ENCODE peak calls at places on chromosomes 11 and 22, in five cellular contexts. One of them, this sample, is unnamed.

GRCh38 chr11:101428918-101429317 is 154.9 kb downstream of the TRPC6 start:
- DNase-seq in HepG2: peak
- DNase-seq in H1: no peak
- DNase-seq in adrenal gland: no peak
- DNase-seq in uterus: no peak
- DNase-seq in this sample: no peak

GRCh38 chr11:7381937-7382336 is 103.4 kb upstream of the OLFML1 start:
- DNase-seq in HepG2: no peak
- DNase-seq in H1: no peak
- DNase-seq in adrenal gland: no peak
- DNase-seq in uterus: no peak
- DNase-seq in this sample: no peak

GRCh38 chr11:34364102-34364501 is 6.3 kb upstream of the ABTB2 start:
- DNase-seq in HepG2: peak
- DNase-seq in H1: no peak
- DNase-seq in adrenal gland: no peak
- DNase-seq in uterus: no peak
- DNase-seq in this sample: no peak

GRCh38 chr11:68545796-68546195 is 85.2 kb downstream of the PPP6R3 start:
- DNase-seq in HepG2: no peak
- DNase-seq in H1: no peak
- DNase-seq in adrenal gland: no peak
- DNase-seq in uterus: no peak
- DNase-seq in this sample: no peak

GRCh38 chr11:6693342-6694228 is 10.4 kb upstream of the MRPL17 start:
- DNase-seq in HepG2: no peak
- DNase-seq in H1: no peak
- DNase-seq in adrenal gland: peak
- DNase-seq in uterus: peak
- DNase-seq in this sample: no peak

GRCh38 chr22:49211176-49211575 is 616.5 kb downstream of the BRD1 start:
- DNase-seq in HepG2: no peak
- DNase-seq in H1: no peak
- DNase-seq in adrenal gland: no peak
- DNase-seq in uterus: peak
- DNase-seq in this sample: peak

GRCh38 chr11:47786373-47786772 is 19.2 kb upstream of the FNBP4 start:
- DNase-seq in HepG2: no peak
- DNase-seq in H1: no peak
- DNase-seq in adrenal gland: peak
- DNase-seq in uterus: no peak
- DNase-seq in this sample: no peak

GRCh38 chr11:5013012-5013411 is 18.4 kb downstream of the OR51L1 start:
- DNase-seq in HepG2: no peak
- DNase-seq in H1: no peak
- DNase-seq in adrenal gland: no peak
- DNase-seq in uterus: no peak
- DNase-seq in this sample: no peak

GRCh38 chr11:114846040-114846791 is 167.9 kb downstream of the NXPE2 start:
- DNase-seq in HepG2: no peak
- DNase-seq in H1: no peak
- DNase-seq in adrenal gland: peak
- DNase-seq in uterus: no peak
- DNase-seq in this sample: no peak

GRCh38 chr22:44380716-44381500 is 68.2 kb upstream of the SHISAL1 start:
- DNase-seq in HepG2: no peak
- DNase-seq in H1: no peak
- DNase-seq in adrenal gland: no peak
- DNase-seq in uterus: no peak
- DNase-seq in this sample: no peak

GRCh38 chr11:2691991-2692841 is 7.6 kb downstream of the KCNQ1OT1 start:
- DNase-seq in HepG2: peak
- DNase-seq in H1: no peak
- DNase-seq in adrenal gland: peak
- DNase-seq in uterus: no peak
- DNase-seq in this sample: peak

GRCh38 chr22:37484115-37485005 is 1.8 kb downstream of the MFNG start:
- DNase-seq in HepG2: no peak
- DNase-seq in H1: no peak
- DNase-seq in adrenal gland: peak
- DNase-seq in uterus: peak
- DNase-seq in this sample: no peak

GRCh38 chr11:78216571-78217287 is 28.0 kb downstream of the USP35 start:
- DNase-seq in HepG2: no peak
- DNase-seq in H1: no peak
- DNase-seq in adrenal gland: no peak
- DNase-seq in uterus: no peak
- DNase-seq in this sample: no peak

GRCh38 chr11:107928767-107929507 is 689 bp downstream of the RAB39A start:
- DNase-seq in HepG2: no peak
- DNase-seq in H1: peak
- DNase-seq in adrenal gland: peak
- DNase-seq in uterus: no peak
- DNase-seq in this sample: no peak

GRCh38 chr11:80815752-80816453 is 1375.1 kb upstream of the TENM4 start:
- DNase-seq in HepG2: no peak
- DNase-seq in H1: no peak
- DNase-seq in adrenal gland: no peak
- DNase-seq in uterus: no peak
- DNase-seq in this sample: no peak

GRCh38 chr11:79108851-79109250 is 332.0 kb downstream of the TENM4 start:
- DNase-seq in HepG2: no peak
- DNase-seq in H1: no peak
- DNase-seq in adrenal gland: no peak
- DNase-seq in uterus: no peak
- DNase-seq in this sample: no peak

GRCh38 chr11:14094481-14095037 is 132.0 kb downstream of the SPON1 start:
- DNase-seq in HepG2: no peak
- DNase-seq in H1: no peak
- DNase-seq in adrenal gland: no peak
- DNase-seq in uterus: no peak
- DNase-seq in this sample: no peak

GRCh38 chr11:90930252-90930651 is 707.4 kb upstream of the CHORDC1 start:
- DNase-seq in HepG2: no peak
- DNase-seq in H1: no peak
- DNase-seq in adrenal gland: no peak
- DNase-seq in uterus: no peak
- DNase-seq in this sample: no peak

GRCh38 chr22:46577361-46578249 is 40.2 kb upstream of the CELSR1 start:
- DNase-seq in HepG2: no peak
- DNase-seq in H1: no peak
- DNase-seq in adrenal gland: peak
- DNase-seq in uterus: no peak
- DNase-seq in this sample: no peak

GRCh38 chr11:440065-441042 is 1.5 kb downstream of the ANO9 start:
- DNase-seq in HepG2: peak
- DNase-seq in H1: no peak
- DNase-seq in adrenal gland: peak
- DNase-seq in uterus: no peak
- DNase-seq in this sample: no peak

GRCh38 chr11:35748644-35749043 is 86.1 kb downstream of the TRIM44 start:
- DNase-seq in HepG2: no peak
- DNase-seq in H1: no peak
- DNase-seq in adrenal gland: no peak
- DNase-seq in uterus: no peak
- DNase-seq in this sample: no peak

GRCh38 chr11:62547691-62548281 is 1.2 kb upstream of the AHNAK start:
- DNase-seq in HepG2: peak
- DNase-seq in H1: no peak
- DNase-seq in adrenal gland: no peak
- DNase-seq in uterus: peak
- DNase-seq in this sample: peak

GRCh38 chr11:2465201-2466068 is 20.6 kb downstream of the KCNQ1 start:
- DNase-seq in HepG2: no peak
- DNase-seq in H1: no peak
- DNase-seq in adrenal gland: peak
- DNase-seq in uterus: no peak
- DNase-seq in this sample: no peak

GRCh38 chr11:131685206-131685605 is 314.8 kb downstream of the NTM start:
- DNase-seq in HepG2: no peak
- DNase-seq in H1: no peak
- DNase-seq in adrenal gland: no peak
- DNase-seq in uterus: no peak
- DNase-seq in this sample: no peak

GRCh38 chr11:58575377-58576020 is at the start of gene LPXN:
- DNase-seq in HepG2: no peak
- DNase-seq in H1: no peak
- DNase-seq in adrenal gland: peak
- DNase-seq in uterus: no peak
- DNase-seq in this sample: no peak

GRCh38 chr22:42320463-42321416 is 50.3 kb upstream of the TCF20 start:
- DNase-seq in HepG2: no peak
- DNase-seq in H1: no peak
- DNase-seq in adrenal gland: no peak
- DNase-seq in uterus: no peak
- DNase-seq in this sample: no peak

GRCh38 chr22:30421695-30422480 is 3.7 kb upstream of the MTFP1 start:
- DNase-seq in HepG2: peak
- DNase-seq in H1: no peak
- DNase-seq in adrenal gland: no peak
- DNase-seq in uterus: no peak
- DNase-seq in this sample: no peak
- TF ChIP-seq POLR2A in HepG2: peak
- TF ChIP-seq POLR2A in H1: no peak
- TF ChIP-seq POLR2A in adrenal gland: no peak
- TF ChIP-seq POLR2A in uterus: no peak
- TF ChIP-seq POLR2A in this sample: no peak

GRCh38 chr11:64080390-64080789 is 44.7 kb downstream of the FLRT1 start:
- DNase-seq in HepG2: no peak
- DNase-seq in H1: no peak
- DNase-seq in adrenal gland: no peak
- DNase-seq in uterus: no peak
- DNase-seq in this sample: no peak

GRCh38 chr11:64078905-64079304 is 43.2 kb downstream of the FLRT1 start:
- DNase-seq in HepG2: no peak
- DNase-seq in H1: no peak
- DNase-seq in adrenal gland: no peak
- DNase-seq in uterus: no peak
- DNase-seq in this sample: no peak

GRCh38 chr11:64083681-64084080 is 48.0 kb downstream of the FLRT1 start:
- DNase-seq in HepG2: no peak
- DNase-seq in H1: no peak
- DNase-seq in adrenal gland: no peak
- DNase-seq in uterus: no peak
- DNase-seq in this sample: no peak

GRCh38 chr11:64084146-64084961 is 48.6 kb downstream of the FLRT1 start:
- DNase-seq in HepG2: no peak
- DNase-seq in H1: no peak
- DNase-seq in adrenal gland: no peak
- DNase-seq in uterus: no peak
- DNase-seq in this sample: no peak

DNA sequence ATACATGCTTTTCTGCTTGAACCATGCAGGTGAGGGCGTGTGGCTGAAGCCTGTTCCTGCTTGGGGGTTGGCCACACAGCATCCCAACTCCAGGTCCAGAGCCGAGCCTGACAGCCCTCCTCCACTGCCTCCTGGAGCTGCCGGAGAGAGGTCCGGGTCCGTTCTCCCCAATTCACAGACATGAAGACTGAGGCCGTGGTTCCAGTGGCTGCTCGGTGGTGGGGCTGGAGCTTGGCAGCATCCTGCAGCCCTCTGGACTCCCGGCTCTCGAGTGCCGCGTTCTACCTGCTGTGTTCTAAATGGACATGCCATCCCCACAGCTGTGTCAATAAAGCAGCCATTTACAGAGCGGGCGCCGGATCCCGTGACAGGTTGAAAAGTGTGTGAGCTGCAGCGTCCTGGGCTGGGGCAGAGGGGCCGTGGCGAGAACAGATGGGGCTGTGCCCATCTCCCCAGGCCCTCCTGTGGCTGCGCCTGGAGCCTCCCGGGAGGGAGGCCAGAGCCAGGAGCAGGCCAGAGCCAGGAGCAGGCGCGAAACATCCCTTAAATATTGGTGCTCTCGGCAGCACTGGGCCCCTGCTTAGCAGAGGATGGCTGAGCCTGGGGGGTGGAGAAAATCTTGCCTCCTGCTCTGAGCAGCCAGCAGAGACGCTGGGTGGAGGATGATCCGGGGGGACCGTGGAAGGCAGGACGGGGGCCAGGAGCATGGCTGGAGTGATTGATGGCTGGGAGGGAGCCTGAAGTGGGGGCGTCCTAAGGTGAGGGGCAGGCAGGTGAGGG is 46.1 kb downstream of the FLRT1 start:
- DNase-seq in HepG2: no peak
- DNase-seq in H1: no peak
- DNase-seq in adrenal gland: no peak
- DNase-seq in uterus: no peak
- DNase-seq in this sample: no peak
- H3K27ac ChIP-seq in HepG2: no peak
- H3K27ac ChIP-seq in H1: no peak
- H3K27ac ChIP-seq in adrenal gland: no peak
- H3K27ac ChIP-seq in uterus: no peak
- H3K27ac ChIP-seq in this sample: no peak

GRCh38 chr11:60776167-60776566 is 9.0 kb upstream of the MS4A10 start:
- DNase-seq in HepG2: no peak
- DNase-seq in H1: no peak
- DNase-seq in adrenal gland: no peak
- DNase-seq in uterus: no peak
- DNase-seq in this sample: no peak
- TF ChIP-seq CTCF in HepG2: no peak
- TF ChIP-seq CTCF in H1: no peak
- TF ChIP-seq CTCF in adrenal gland: no peak
- TF ChIP-seq CTCF in uterus: no peak
- TF ChIP-seq CTCF in this sample: no peak

DNA sequence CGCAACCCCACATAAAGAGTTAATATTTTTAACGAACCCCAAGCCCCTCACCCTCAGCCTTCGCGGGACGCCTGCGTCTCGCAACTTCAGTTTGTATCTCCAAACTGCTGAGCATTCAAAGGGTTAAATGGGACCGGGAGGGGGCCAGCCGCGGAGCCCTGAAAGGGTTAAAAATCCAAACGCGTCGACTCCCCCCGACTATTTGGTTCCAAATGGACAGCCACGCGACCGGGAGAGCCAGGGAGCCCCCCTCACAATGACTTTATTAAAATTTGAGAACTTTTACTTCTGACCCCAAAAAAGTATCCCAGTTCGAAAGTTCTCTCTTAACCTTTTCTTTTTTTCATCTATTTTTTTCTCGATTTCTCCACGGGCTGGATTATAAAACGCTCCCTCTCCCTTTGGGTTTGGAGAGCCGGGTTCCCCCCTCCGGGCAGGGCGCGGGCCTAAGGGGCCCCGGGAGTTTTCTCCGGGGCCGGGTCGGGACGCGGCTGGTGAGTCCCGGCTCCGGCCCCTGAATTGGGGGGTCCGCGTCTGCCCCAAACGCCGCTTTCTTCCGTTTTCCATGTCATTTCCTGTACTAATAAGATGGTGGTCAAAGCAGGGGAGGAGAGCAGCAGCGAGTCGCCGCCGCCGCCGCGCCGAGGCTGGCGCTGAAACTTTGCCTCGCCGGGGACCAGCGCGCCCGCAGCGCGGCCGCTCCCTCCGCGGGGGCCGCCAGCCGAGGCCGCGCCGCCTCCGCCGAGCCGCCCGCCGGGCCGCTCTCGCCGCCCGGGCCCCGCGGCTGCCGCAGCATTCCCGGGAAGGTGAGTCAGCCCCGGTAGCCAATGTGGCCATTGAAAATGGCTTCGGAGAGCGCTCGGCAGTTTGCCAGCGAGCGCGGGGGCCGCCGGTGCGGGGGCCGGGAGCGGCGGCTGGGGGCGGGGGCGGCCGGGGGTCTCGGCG is at the start of gene PRDM11:
- DNase-seq in HepG2: no peak
- DNase-seq in H1: peak
- DNase-seq in adrenal gland: peak
- DNase-seq in uterus: peak
- DNase-seq in this sample: peak
- TF ChIP-seq POLR2A in HepG2: no peak
- TF ChIP-seq POLR2A in H1: peak
- TF ChIP-seq POLR2A in adrenal gland: peak
- TF ChIP-seq POLR2A in uterus: no peak
- TF ChIP-seq POLR2A in this sample: no peak